ENCODE peak calls at places on chromosomes 5 and 9, in four cellular contexts. X is A549, M is IMR-90, R is HepG2. F is an unnamed sample.
A peak's percentile ranks its signal among the peaks of the same experiment; 100 is the strongest.

GRCh38 chr9:136122425-136123383 is 4.0 kb upstream of the TMEM250 start:
- DNase-seq in X (peak; percentile 59), M (peak; percentile 34), R (peak; percentile 32), F (peak; percentile 83)

GRCh38 chr5:68086857-68087256 is 128.7 kb upstream of the PIK3R1 start:
- DNase-seq in X (no peak), M (peak; percentile 81), R (no peak), F (no peak)

GRCh38 chr9:95058795-95059386 is 258.6 kb downstream of the FANCC start:
- DNase-seq in X (no peak), M (peak; percentile 70), R (no peak), F (no peak)

GRCh38 chr9:134916161-134916665 is 1.5 kb downstream of the FCN1 start:
- DNase-seq in X (no peak), M (no peak), R (no peak), F (no peak)

GRCh38 chr5:149459891-149460290 is 80.8 kb upstream of the IL17B start:
- DNase-seq in X (no peak), M (no peak), R (no peak), F (no peak)

GRCh38 chr5:76714771-76715483 is 999 bp upstream of the F2R start:
- DNase-seq in X (no peak), M (no peak), R (no peak), F (no peak)

GRCh38 chr5:61449756-61450155 is 117.7 kb downstream of the ZSWIM6 start:
- DNase-seq in X (peak; percentile 24), M (no peak), R (no peak), F (no peak)

GRCh38 chr9:71741841-71742648 is 26.3 kb downstream of the CEMIP2 start:
- DNase-seq in X (peak; percentile 73), M (peak; percentile 93), R (peak; percentile 94), F (peak; percentile 19)

GRCh38 chr5:180618830-180619562 is 27.7 kb upstream of the SCGB3A1 start:
- DNase-seq in X (peak; percentile 83), M (peak; percentile 47), R (no peak), F (no peak)

GRCh38 chr9:68505681-68506409 is 34.8 kb downstream of the TMEM252 start:
- DNase-seq in X (no peak), M (no peak), R (no peak), F (no peak)

GRCh38 chr5:142466195-142466951 is 141.6 kb upstream of the SPRY4 start:
- DNase-seq in X (no peak), M (peak; percentile 74), R (no peak), F (no peak)

GRCh38 chr5:151227918-151228447 is 4.1 kb upstream of the CCDC69 start:
- DNase-seq in X (no peak), M (no peak), R (no peak), F (no peak)

GRCh38 chr5:111584651-111585050 is 72.3 kb upstream of the STARD4 start:
- DNase-seq in X (no peak), M (peak; percentile 75), R (no peak), F (no peak)

GRCh38 chr5:33662721-33663435 is 222.1 kb downstream of the TARS1 start:
- DNase-seq in X (no peak), M (peak; percentile 76), R (no peak), F (no peak)

GRCh38 chr5:176739461-176740051 is 70.8 kb upstream of the UNC5A start:
- DNase-seq in X (no peak), M (no peak), R (no peak), F (no peak)

GRCh38 chr9:114125614-114126013 is 26.5 kb upstream of the KIF12 start:
- DNase-seq in X (no peak), M (no peak), R (no peak), F (no peak)

GRCh38 chr5:151492729-151493128 is 45.3 kb downstream of the SLC36A1 start:
- DNase-seq in X (peak; percentile 32), M (peak; percentile 87), R (no peak), F (peak; percentile 19)

GRCh38 chr5:16544607-16545374 is 72.0 kb downstream of the RETREG1 start:
- DNase-seq in X (no peak), M (peak; percentile 34), R (no peak), F (no peak)

GRCh38 chr5:71899865-71900342 is 180.8 kb downstream of the CARTPT start:
- DNase-seq in X (no peak), M (peak; percentile 65), R (no peak), F (no peak)

GRCh38 chr5:3140117-3140516 is 388.6 kb upstream of the IRX2 start:
- DNase-seq in X (no peak), M (no peak), R (no peak), F (no peak)

GRCh38 chr5:153584561-153585359 is 94.3 kb downstream of the GRIA1 start:
- DNase-seq in X (no peak), M (peak; percentile 20), R (no peak), F (no peak)

GRCh38 chr9:136525841-136526499 is 19.9 kb downstream of the NOTCH1 start:
- DNase-seq in X (peak; percentile 47), M (no peak), R (peak; percentile 68), F (no peak)

GRCh38 chr5:1510151-1510561 is 13.6 kb downstream of the LPCAT1 start:
- DNase-seq in X (no peak), M (no peak), R (no peak), F (no peak)

GRCh38 chr9:135220601-135221575 is 133.4 kb downstream of the OLFM1 start:
- DNase-seq in X (no peak), M (no peak), R (no peak), F (no peak)

GRCh38 chr9:34185778-34186551 is 7.1 kb downstream of the UBAP1 start:
- DNase-seq in X (peak; percentile 82), M (peak; percentile 93), R (no peak), F (peak; percentile 44)

GRCh38 chr9:25716220-25716872 is 38.1 kb upstream of the TUSC1 start:
- DNase-seq in X (peak; percentile 35), M (peak; percentile 74), R (peak; percentile 6), F (no peak)

GRCh38 chr9:33198163-33198562 is 31.0 kb upstream of the B4GALT1 start:
- DNase-seq in X (no peak), M (peak; percentile 45), R (no peak), F (no peak)

GRCh38 chr5:173452506-173452905 is 124.3 kb upstream of the STC2 start:
- DNase-seq in X (no peak), M (peak; percentile 23), R (no peak), F (no peak)

GRCh38 chr5:173453167-173453566 is 125.0 kb upstream of the STC2 start:
- DNase-seq in X (peak; percentile 33), M (peak; percentile 61), R (no peak), F (no peak)

GRCh38 chr5:173451651-173452050 is 123.4 kb upstream of the STC2 start:
- DNase-seq in X (no peak), M (peak; percentile 31), R (no peak), F (no peak)

GRCh38 chr5:173451031-173451430 is 122.8 kb upstream of the STC2 start:
- DNase-seq in X (peak; percentile 62), M (peak; percentile 28), R (peak; percentile 49), F (peak; percentile 65)

DNA sequence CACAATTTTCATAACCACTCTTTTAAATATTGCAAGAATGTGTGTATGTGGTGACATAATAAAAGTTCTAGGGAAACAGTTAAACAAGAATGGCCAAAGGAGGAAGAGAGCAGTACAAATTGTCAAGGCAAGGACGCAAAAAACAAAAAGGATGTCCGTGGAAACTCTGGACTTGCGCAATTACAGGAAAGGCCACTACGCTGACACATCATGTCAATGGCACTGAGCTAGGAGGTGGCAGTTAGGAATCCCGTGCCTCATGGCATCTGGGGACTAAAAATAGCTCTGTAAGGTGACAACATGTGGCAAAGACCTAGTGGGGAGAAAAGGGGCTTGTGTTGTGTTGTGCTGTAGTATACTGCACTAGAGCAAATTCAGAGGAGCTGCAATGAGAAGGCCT is 123.9 kb upstream of the STC2 start:
- DNase-seq in X (peak; percentile 50), M (peak; percentile 81), R (peak; percentile 49), F (no peak)
- TF ChIP-seq MAZ in X (no peak), M (no peak), R (no peak), F (no peak)

DNA sequence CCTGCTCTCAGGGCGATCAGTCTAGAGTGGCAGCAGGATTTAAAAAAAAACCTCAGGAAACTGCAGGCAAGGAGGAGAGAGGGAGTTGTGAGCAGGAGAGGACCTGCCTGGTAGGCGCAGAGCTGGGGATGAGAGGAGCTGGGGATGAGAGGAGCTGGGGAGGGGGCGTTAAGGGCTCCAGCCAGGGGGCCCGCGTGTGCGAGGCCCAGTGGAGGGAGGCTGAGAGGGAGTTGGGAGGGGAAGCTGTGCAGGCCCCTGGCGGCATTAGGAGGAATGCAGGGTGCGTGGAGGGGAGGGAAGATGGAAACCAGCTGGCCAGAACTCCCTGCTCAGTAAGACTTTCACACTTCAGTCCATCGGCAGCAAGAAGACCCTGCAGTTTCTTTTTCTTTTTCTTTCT is 45.2 kb upstream of the HMCN2 start:
- DNase-seq in X (no peak), M (peak; percentile 72), R (no peak), F (no peak)
- TF ChIP-seq MAZ in X (no peak), M (peak; percentile 56), R (no peak), F (no peak)

DNA sequence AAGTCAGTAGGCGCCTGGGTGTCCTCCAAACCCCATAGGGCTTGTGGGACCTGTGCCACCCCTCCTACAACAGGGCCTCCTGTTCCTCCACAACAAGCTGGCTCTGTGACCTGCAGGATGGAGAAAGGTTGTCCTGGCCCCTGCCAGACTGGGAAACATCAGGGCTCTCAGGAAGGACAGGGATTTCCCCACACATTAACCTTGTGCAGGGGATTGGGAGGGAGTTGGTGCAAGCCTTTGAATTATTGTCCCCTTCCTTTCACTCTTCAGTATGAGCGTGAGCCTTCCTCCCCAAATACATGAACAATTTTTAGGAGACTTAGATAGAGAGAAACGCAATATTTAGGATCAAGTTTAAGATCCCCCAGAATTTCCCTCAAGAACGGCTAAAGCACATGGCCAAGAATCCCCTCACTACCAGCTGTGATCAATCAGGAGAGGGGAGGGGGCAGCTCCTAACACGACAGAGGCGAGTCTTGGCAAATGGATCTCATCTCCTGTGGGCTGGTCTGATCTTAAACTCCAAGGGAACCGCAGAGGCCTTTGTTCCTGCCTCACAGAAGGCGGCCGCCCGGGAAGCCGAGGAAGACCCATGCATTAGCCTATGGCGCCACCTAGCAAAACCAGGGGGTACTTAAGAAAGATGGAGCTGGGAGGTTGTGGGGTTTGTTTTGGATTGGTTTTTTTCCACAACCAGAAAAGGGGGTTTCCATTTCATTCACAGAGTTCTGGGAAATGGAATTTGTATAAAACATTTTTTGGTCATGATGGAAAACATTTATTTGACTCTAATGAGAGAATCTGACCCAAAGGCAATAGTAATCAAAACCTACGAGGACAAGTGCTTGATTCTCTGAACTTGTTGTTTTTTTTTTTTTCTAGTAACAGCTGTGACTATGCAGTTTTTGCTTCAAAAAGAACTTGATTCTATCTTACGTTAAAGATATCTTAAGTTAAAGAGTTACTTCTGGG is 36.1 kb upstream of the OSMR start:
- DNase-seq in X (peak; percentile 87), M (peak; percentile 92), R (peak; percentile 68), F (peak; percentile 83)
- TF ChIP-seq MAZ in X (no peak), M (no peak), R (no peak), F (peak; percentile 27)

DNA sequence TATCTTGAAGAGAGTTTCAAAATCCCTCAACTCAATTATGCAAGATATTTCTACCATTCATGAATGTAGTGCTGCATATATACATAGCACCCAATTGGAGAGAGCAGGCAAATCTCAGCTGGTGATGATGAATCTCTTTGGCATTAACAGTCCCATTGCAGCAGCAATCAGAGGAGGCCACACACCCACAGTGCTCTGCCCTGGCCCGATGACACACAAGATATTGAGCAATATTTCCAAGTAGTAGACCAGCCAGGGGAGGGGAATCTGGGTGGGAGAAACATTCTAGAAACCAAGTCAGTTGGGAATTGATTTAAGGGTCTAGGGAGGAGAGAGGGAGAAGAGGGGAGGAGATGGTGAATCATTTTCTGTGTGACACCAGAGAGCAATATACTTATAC is 14.9 kb upstream of the C5orf63 start:
- DNase-seq in X (peak; percentile 41), M (peak; percentile 97), R (no peak), F (no peak)
- TF ChIP-seq MAZ in X (no peak), M (peak; percentile 38), R (no peak), F (no peak)